ENCODE peak calls at places on chromosomes 16 and 17, in six cellular contexts. One of them, this sample, is unnamed.
A peak's percentile ranks its signal among the peaks of the same experiment; 100 is the strongest.

GRCh38 chr17:65975878-65976277 is 216.1 kb downstream of the CEP112 start:
- DNase-seq in endodermal cell: peak; percentile 69
- DNase-seq in esophagus squamous epithelium: no peak
- DNase-seq in CD4-positive, alpha-beta memory T cell: no peak
- DNase-seq in osteoblast: no peak
- DNase-seq in sigmoid colon: no peak
- DNase-seq in this sample: peak; percentile 45

GRCh38 chr17:77493238-77493812 is 352.6 kb downstream of the SEC14L1 start:
- DNase-seq in sigmoid colon: peak; percentile 65
- DNase-seq in osteoblast: no peak
- DNase-seq in CD4-positive, alpha-beta memory T cell: no peak
- DNase-seq in endodermal cell: peak; percentile 37
- DNase-seq in esophagus squamous epithelium: no peak
- DNase-seq in this sample: no peak

GRCh38 chr17:82302991-82303943 is 14.1 kb downstream of the CD7 start:
- DNase-seq in esophagus squamous epithelium: no peak
- DNase-seq in endodermal cell: no peak
- DNase-seq in sigmoid colon: no peak
- DNase-seq in CD4-positive, alpha-beta memory T cell: peak; percentile 62
- DNase-seq in osteoblast: no peak
- DNase-seq in this sample: no peak

GRCh38 chr17:33647976-33648375 is 354.9 kb upstream of the ASIC2 start:
- DNase-seq in osteoblast: no peak
- DNase-seq in CD4-positive, alpha-beta memory T cell: no peak
- DNase-seq in sigmoid colon: no peak
- DNase-seq in esophagus squamous epithelium: no peak
- DNase-seq in endodermal cell: peak; percentile 71
- DNase-seq in this sample: no peak

GRCh38 chr17:76683011-76683755 is 27.6 kb downstream of the MXRA7 start:
- DNase-seq in osteoblast: no peak
- DNase-seq in CD4-positive, alpha-beta memory T cell: no peak
- DNase-seq in sigmoid colon: no peak
- DNase-seq in endodermal cell: peak; percentile 85
- DNase-seq in esophagus squamous epithelium: no peak
- DNase-seq in this sample: no peak

GRCh38 chr16:51853586-51853985 is 693.4 kb downstream of the TOX3 start:
- DNase-seq in osteoblast: no peak
- DNase-seq in esophagus squamous epithelium: no peak
- DNase-seq in endodermal cell: no peak
- DNase-seq in sigmoid colon: no peak
- DNase-seq in CD4-positive, alpha-beta memory T cell: no peak
- DNase-seq in this sample: no peak

GRCh38 chr16:51666821-51667220 is 515.8 kb upstream of the SALL1 start:
- DNase-seq in osteoblast: no peak
- DNase-seq in sigmoid colon: no peak
- DNase-seq in esophagus squamous epithelium: no peak
- DNase-seq in endodermal cell: no peak
- DNase-seq in CD4-positive, alpha-beta memory T cell: no peak
- DNase-seq in this sample: no peak

GRCh38 chr17:2170023-2170422 is 115.1 kb downstream of the HIC1 start:
- DNase-seq in CD4-positive, alpha-beta memory T cell: no peak
- DNase-seq in esophagus squamous epithelium: no peak
- DNase-seq in endodermal cell: peak; percentile 90
- DNase-seq in sigmoid colon: peak; percentile 35
- DNase-seq in osteoblast: no peak
- DNase-seq in this sample: no peak

GRCh38 chr17:81508639-81509047 is 4.0 kb downstream of the ACTG1 start:
- DNase-seq in osteoblast: peak; percentile 85
- DNase-seq in endodermal cell: peak; percentile 78
- DNase-seq in CD4-positive, alpha-beta memory T cell: no peak
- DNase-seq in sigmoid colon: peak; percentile 61
- DNase-seq in esophagus squamous epithelium: no peak
- DNase-seq in this sample: no peak

GRCh38 chr17:81844887-81845286 is 10.0 kb upstream of the PPP1R27 start:
- DNase-seq in sigmoid colon: no peak
- DNase-seq in endodermal cell: no peak
- DNase-seq in osteoblast: no peak
- DNase-seq in esophagus squamous epithelium: no peak
- DNase-seq in CD4-positive, alpha-beta memory T cell: no peak
- DNase-seq in this sample: no peak

GRCh38 chr17:65797809-65798208 is 236.4 kb upstream of the AXIN2 start:
- DNase-seq in osteoblast: no peak
- DNase-seq in endodermal cell: peak; percentile 82
- DNase-seq in sigmoid colon: no peak
- DNase-seq in CD4-positive, alpha-beta memory T cell: peak; percentile 12
- DNase-seq in esophagus squamous epithelium: no peak
- DNase-seq in this sample: no peak

DNA sequence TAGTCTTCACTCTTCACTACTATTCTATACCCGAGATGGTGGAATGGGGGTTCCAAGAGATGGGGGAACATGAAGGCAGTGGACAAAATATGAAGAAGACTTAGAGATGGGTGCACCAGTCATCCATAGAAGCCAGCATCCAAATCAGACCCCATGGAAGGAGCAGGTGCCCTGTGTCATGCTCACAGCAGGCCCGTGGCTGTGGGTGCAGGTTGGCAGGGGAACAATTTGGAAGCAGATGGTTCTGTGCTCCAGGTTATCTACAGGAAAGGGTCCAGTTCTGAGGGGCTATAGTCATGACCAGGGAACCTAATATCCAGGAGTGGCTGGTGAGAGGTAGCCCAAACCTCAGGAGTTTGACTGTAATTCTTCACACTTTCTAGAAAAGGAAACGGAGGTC is 9.6 kb upstream of the LPCAT2 start:
- DNase-seq in endodermal cell: no peak
- DNase-seq in esophagus squamous epithelium: no peak
- DNase-seq in osteoblast: no peak
- DNase-seq in sigmoid colon: no peak
- DNase-seq in CD4-positive, alpha-beta memory T cell: no peak
- DNase-seq in this sample: no peak
- H3K27ac ChIP-seq in endodermal cell: peak overlapping the region; percentile 98
- H3K27ac ChIP-seq in esophagus squamous epithelium: no peak overlapping the region
- H3K27ac ChIP-seq in osteoblast: peak overlapping the region; percentile 96
- H3K27ac ChIP-seq in sigmoid colon: no peak overlapping the region
- H3K27ac ChIP-seq in CD4-positive, alpha-beta memory T cell: no peak overlapping the region
- H3K27ac ChIP-seq in this sample: no peak overlapping the region

DNA sequence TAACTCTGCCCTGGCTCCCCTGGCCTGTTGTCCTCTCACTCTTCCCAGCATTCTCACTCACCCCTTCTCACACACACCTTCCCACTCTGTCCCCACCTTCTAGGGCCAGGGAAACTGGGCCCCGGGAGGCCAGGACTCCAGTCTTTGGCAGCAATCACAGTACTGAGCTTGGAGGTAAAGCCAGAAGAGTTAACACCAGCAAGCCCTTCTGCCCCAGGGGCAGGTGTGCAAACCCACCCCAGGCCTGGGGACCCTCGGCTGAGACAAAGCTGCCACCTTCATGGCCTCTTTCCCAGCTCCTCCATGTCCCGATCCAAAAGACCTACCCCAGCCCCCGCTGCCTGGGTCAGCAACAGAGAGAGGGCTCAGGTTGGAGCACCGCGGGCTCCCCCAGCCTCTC is 36.9 kb upstream of the MLKL start:
- DNase-seq in endodermal cell: peak; percentile 49
- DNase-seq in sigmoid colon: no peak
- DNase-seq in osteoblast: no peak
- DNase-seq in CD4-positive, alpha-beta memory T cell: no peak
- DNase-seq in esophagus squamous epithelium: no peak
- DNase-seq in this sample: no peak
- H3K27ac ChIP-seq in endodermal cell: no peak overlapping the region
- H3K27ac ChIP-seq in sigmoid colon: no peak overlapping the region
- H3K27ac ChIP-seq in osteoblast: no peak overlapping the region
- H3K27ac ChIP-seq in CD4-positive, alpha-beta memory T cell: no peak overlapping the region
- H3K27ac ChIP-seq in esophagus squamous epithelium: no peak overlapping the region
- H3K27ac ChIP-seq in this sample: no peak overlapping the region

DNA sequence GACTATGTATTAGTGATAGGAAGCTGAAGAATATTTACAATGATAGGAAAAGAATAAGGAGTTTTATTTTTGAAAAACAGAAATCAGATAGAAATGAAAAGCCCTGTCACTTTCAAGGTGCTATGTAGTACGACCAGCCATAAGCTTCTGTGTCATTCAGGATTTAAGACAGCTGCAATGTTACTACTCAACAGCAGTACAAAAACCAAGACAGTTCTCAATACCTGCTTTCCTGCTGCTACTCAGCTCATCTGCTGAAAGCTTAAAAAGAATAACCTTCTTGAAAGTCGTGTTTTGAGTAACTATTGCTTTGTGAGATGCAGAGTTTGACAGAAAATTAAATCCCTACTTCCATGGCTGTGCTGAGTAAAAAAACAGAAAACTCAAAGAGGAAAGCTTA is 8.7 kb downstream of the GRB2 start:
- DNase-seq in CD4-positive, alpha-beta memory T cell: no peak
- DNase-seq in osteoblast: no peak
- DNase-seq in endodermal cell: no peak
- DNase-seq in esophagus squamous epithelium: no peak
- DNase-seq in sigmoid colon: no peak
- DNase-seq in this sample: no peak
- H3K27ac ChIP-seq in CD4-positive, alpha-beta memory T cell: no peak overlapping the region
- H3K27ac ChIP-seq in osteoblast: no peak overlapping the region
- H3K27ac ChIP-seq in endodermal cell: no peak overlapping the region
- H3K27ac ChIP-seq in esophagus squamous epithelium: no peak overlapping the region
- H3K27ac ChIP-seq in sigmoid colon: no peak overlapping the region
- H3K27ac ChIP-seq in this sample: no peak overlapping the region

GRCh38 chr17:44084921-44085320 is 14.4 kb downstream of the G6PC3 start:
- DNase-seq in endodermal cell: no peak
- DNase-seq in sigmoid colon: no peak
- DNase-seq in esophagus squamous epithelium: no peak
- DNase-seq in osteoblast: no peak
- DNase-seq in CD4-positive, alpha-beta memory T cell: no peak
- DNase-seq in this sample: no peak

GRCh38 chr17:44088254-44088653 is 17.7 kb downstream of the G6PC3 start:
- DNase-seq in sigmoid colon: no peak
- DNase-seq in endodermal cell: no peak
- DNase-seq in CD4-positive, alpha-beta memory T cell: no peak
- DNase-seq in esophagus squamous epithelium: no peak
- DNase-seq in osteoblast: peak; percentile 21
- DNase-seq in this sample: no peak

GRCh38 chr17:44084131-44084538 is 13.6 kb downstream of the G6PC3 start:
- DNase-seq in osteoblast: peak; percentile 71
- DNase-seq in sigmoid colon: no peak
- DNase-seq in esophagus squamous epithelium: no peak
- DNase-seq in endodermal cell: peak; percentile 90
- DNase-seq in CD4-positive, alpha-beta memory T cell: no peak
- DNase-seq in this sample: no peak

GRCh38 chr17:44087319-44087718 is 16.8 kb downstream of the G6PC3 start:
- DNase-seq in osteoblast: peak; percentile 39
- DNase-seq in CD4-positive, alpha-beta memory T cell: no peak
- DNase-seq in esophagus squamous epithelium: no peak
- DNase-seq in endodermal cell: peak; percentile 77
- DNase-seq in sigmoid colon: no peak
- DNase-seq in this sample: no peak

DNA sequence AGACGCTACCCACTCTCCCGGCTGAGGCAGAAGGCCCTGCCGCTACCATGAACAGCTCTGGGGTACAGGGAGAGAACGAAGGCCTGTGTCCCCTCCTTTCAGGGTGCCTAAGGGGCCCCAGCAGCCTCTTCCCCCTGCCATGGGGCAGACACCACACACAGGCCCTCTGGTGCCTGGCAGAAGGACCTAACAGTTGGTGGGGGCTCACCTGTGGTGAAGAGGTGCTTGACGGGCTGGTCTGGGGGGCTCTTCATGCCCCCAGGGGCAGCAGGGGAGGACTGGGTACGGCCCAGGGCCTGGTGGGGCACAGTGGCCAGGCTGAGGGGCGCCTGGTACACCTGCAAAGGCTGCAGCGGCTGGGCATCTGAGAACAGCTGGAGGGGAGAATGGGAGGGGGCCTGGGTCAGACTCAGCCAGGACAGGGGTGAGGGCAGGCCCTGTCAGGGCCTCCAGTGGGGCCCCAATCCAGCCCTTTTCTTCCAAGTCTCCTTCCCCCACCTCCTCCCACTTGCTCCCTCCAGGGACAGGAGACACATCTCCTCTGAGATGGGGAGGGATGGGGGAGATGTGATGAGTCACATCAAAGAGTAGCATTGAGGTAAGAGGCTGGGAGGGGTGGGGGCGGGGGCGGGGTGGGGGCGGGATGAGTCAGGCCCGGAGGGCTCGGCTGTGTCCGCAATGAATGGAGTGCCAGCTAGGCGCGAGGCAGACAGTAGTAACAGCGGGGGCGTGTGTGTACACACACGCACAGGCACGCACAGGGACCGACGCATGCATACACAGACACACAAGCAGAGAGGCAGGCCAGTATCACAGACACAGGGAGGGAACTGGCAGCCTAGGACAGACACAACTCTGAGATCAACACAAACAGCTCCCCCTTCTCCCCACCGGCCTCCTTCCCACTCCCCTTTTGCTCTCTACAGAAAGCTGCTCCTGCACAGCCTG is 16.1 kb downstream of the G6PC3 start:
- DNase-seq in esophagus squamous epithelium: no peak
- DNase-seq in sigmoid colon: peak; percentile 80
- DNase-seq in osteoblast: peak; percentile 99
- DNase-seq in CD4-positive, alpha-beta memory T cell: no peak
- DNase-seq in endodermal cell: peak; percentile 92
- DNase-seq in this sample: no peak
- H3K27ac ChIP-seq in esophagus squamous epithelium: peak overlapping the region; percentile 44
- H3K27ac ChIP-seq in sigmoid colon: peak overlapping the region; percentile 64
- H3K27ac ChIP-seq in osteoblast: peak overlapping the region; percentile 94
- H3K27ac ChIP-seq in CD4-positive, alpha-beta memory T cell: no peak overlapping the region
- H3K27ac ChIP-seq in endodermal cell: peak overlapping the region; percentile 85
- H3K27ac ChIP-seq in this sample: peak overlapping the region; percentile 46